ENCODE peak calls at places on chromosome 21, in five cellular contexts. X is BJ; D is NCI-H1105; G is ELR; P is stimulated activated CD4-positive, alpha-beta T cell treated with anti-CD3 and anti-CD28 coated beads, Interleukin-1b, Interleukin-23, amount 100 ng/mL, for 24 hours. Q is an unnamed sample.

GRCh38 chr21:45329261-45330074 is 41.8 kb upstream of the POFUT2 start:
- DNase-seq in G (no peak), X (no peak), D (no peak), P (no peak), Q (peak; percentile 61)

GRCh38 chr21:45029968-45030636 is 44.3 kb upstream of the ADARB1 start:
- DNase-seq in P (no peak), D (no peak), G (no peak), X (no peak), Q (peak; percentile 44)

GRCh38 chr21:22342855-22343254 is 1344.6 kb downstream of the NCAM2 start:
- DNase-seq in P (no peak), D (peak; percentile 19), G (no peak), X (no peak), Q (no peak)

GRCh38 chr21:15135867-15136629 is 71.2 kb upstream of the NRIP1 start:
- DNase-seq in X (no peak), P (no peak), G (peak; percentile 2), D (no peak), Q (no peak)

GRCh38 chr21:36260030-36260787 is 59.8 kb upstream of the MORC3 start:
- DNase-seq in G (peak; percentile 75), P (no peak), X (peak; percentile 22), D (peak; percentile 17), Q (peak; percentile 72)

GRCh38 chr21:46151989-46152938 is 3.1 kb downstream of the FTCD start:
- DNase-seq in D (no peak), P (no peak), X (no peak), G (no peak), Q (no peak)

GRCh38 chr21:38853421-38853919 is 47.7 kb downstream of the ETS2 start:
- DNase-seq in D (no peak), P (no peak), X (no peak), G (peak; percentile 91), Q (no peak)

GRCh38 chr21:32499249-32500055 is 85.9 kb downstream of the TCP10L start:
- DNase-seq in G (peak; percentile 82), P (no peak), D (no peak), X (no peak), Q (peak; percentile 27)

Q was measured in left kidney.